ENCODE peak calls at places on chromosome 3, in six cellular contexts. J is transverse colon; R is H9; W is left lung; V is CD8-positive, alpha-beta T cell; A is colonic mucosa. S is an unnamed sample. For H3K27me3 and H3K9me3, the result is how much of the 10 kb centered on the place peaks cover.

GRCh38 chr3:188950832-188951489 is 220.8 kb upstream of the TPRG1 start:
- DNase-seq in A (peak), V (no peak), R (no peak), W (peak), J (peak), S (no peak)

GRCh38 chr3:32403663-32404062 is 12.0 kb downstream of the CMTM7 start:
- DNase-seq in R (no peak), W (no peak), V (no peak), A (no peak), J (no peak), S (no peak)

GRCh38 chr3:71074416-71074815 is 509.1 kb downstream of the FOXP1 start:
- DNase-seq in J (no peak), V (no peak), A (no peak), R (no peak), W (no peak), S (no peak)

GRCh38 chr3:112134335-112135124 is 1.5 kb upstream of the GCSAM start:
- DNase-seq in A (no peak), W (no peak), J (no peak), V (no peak), R (no peak), S (no peak)

GRCh38 chr3:159928071-159928491 is 60.6 kb upstream of the IL12A start:
- DNase-seq in V (no peak), R (no peak), J (no peak), A (no peak), W (no peak), S (no peak)

GRCh38 chr3:169367016-169367415 is 296.5 kb downstream of the MECOM start:
- DNase-seq in A (no peak), R (no peak), J (no peak), V (no peak), W (no peak), S (no peak)

GRCh38 chr3:150744041-150745026 is 18.6 kb downstream of the SIAH2 start:
- DNase-seq in V (no peak), W (no peak), J (no peak), R (no peak), A (no peak), S (no peak)

GRCh38 chr3:30913176-30913575 is 18.7 kb upstream of the GADL1 start:
- DNase-seq in W (no peak), A (no peak), J (no peak), V (no peak), R (no peak), S (no peak)

GRCh38 chr3:190381356-190381940 is 6.5 kb upstream of the CLDN16 start:
- DNase-seq in W (no peak), A (no peak), V (no peak), J (no peak), R (no peak), S (no peak)

GRCh38 chr3:131036200-131036816 is 9.6 kb downstream of the NEK11 start:
- DNase-seq in R (no peak), W (no peak), A (no peak), V (no peak), J (no peak), S (no peak)

GRCh38 chr3:185486371-185486770 is 12.5 kb downstream of the TMEM41A start:
- DNase-seq in R (no peak), V (no peak), J (no peak), W (no peak), A (no peak), S (no peak)

GRCh38 chr3:178289544-178290160 is 246.6 kb upstream of the KCNMB2 start:
- DNase-seq in W (no peak), V (no peak), R (no peak), A (no peak), J (no peak), S (no peak)

GRCh38 chr3:48215466-48215865 is 7.8 kb upstream of the CAMP start:
- DNase-seq in A (peak), W (peak), J (peak), R (no peak), V (no peak), S (no peak)

GRCh38 chr3:134020135-134020680 is 9.5 kb downstream of the SLCO2A1 start:
- DNase-seq in J (no peak), W (no peak), A (peak), V (no peak), R (no peak), S (no peak)

GRCh38 chr3:124584552-124585391 is 145.5 kb upstream of the UMPS start:
- DNase-seq in A (peak), J (peak), W (peak), R (peak), V (peak), S (peak)

GRCh38 chr3:95923496-95924210 is 890.7 kb upstream of the EPHA6 start:
- DNase-seq in R (no peak), J (no peak), W (no peak), A (peak), V (no peak), S (no peak)

GRCh38 chr3:177438596-177439220 is 241.4 kb upstream of the TBL1XR1 start:
- DNase-seq in A (no peak), R (no peak), V (no peak), W (no peak), J (no peak), S (no peak)

GRCh38 chr3:194487289-194488006 is 646 bp upstream of the ATP13A3 start:
- DNase-seq in A (peak), W (peak), R (peak), J (peak), V (peak), S (peak)

GRCh38 chr3:197736010-197736490 is 654 bp downstream of the RUBCN start:
- DNase-seq in R (peak), W (no peak), V (peak), A (peak), J (peak), S (peak)

GRCh38 chr3:10173926-10174435 is 9.3 kb downstream of the IRAK2 start:
- DNase-seq in W (peak), V (no peak), R (no peak), J (peak), A (no peak), S (no peak)
- H3K27ac ChIP-seq in W (peak), V (no peak), R (no peak), J (peak), A (peak), S (no peak)

DNA sequence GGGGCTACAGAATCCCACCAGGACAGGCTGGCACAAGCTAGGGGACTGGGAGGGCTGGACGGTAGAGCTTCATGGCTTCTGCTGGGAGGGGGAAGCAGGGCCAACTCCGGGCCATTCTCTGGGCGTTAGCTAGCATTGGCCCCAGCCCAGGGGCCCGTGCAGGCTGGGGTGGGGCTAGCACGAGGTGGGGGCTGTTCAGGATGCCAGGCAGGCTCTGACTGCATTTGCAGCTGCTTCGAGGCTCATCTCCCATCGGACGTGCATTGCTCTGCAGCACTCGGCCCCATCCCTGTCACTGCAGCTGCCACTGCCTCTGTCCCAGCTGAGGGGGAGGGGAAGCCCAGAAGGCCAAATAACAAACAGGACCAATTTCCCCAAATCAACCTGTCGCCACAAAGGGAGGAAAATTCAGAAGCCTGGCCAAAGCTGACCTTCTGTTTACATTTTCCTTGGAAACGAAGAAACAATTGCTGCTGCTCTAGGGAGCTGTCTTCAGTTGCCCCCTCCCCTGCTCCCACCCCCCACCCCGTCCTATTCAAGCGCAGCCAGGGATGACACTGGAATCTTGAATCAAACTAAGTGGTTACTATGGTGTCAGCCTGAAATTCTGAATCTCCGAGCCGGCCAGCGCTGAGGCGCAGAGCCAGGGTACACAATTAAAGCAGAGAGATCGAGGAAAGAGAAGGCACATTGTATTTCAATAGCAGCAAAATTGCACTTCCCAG is 138.8 kb upstream of the PRR20G start:
- DNase-seq in J (no peak), V (no peak), W (no peak), R (peak), A (no peak), S (peak)
- H3K27me3 ChIP-seq in J (under half), V (under half), W (half or more), R (under half), A (under half), S (under half)

DNA sequence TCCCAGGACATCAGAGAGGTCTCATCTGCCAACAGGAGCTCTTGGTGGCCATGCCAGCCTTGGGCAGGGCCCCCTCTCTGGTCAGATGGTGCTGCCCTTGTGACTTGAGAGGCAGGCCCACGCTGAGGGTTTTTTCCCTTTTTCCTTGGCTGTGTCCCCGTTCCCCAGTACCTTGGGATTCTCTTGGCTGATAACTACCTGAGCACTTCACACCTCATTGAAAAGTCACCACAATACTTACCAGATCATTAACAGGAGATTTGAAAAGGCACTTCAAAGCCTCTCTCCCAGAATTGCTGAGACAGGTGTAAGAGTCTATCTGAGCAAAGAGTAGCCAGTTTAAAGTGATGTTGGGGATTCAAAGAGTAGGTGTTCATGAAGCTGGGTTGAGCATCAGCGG is 15.1 kb upstream of the TMEM158 start:
- DNase-seq in R (no peak), J (no peak), A (no peak), W (no peak), V (no peak), S (no peak)
- H3K9me3 ChIP-seq in R (under half), J (under half), A (under half), W (under half), V (under half), S (under half)

GRCh38 chr3:161405836-161406235 is 34.5 kb upstream of the SPTSSB start:
- DNase-seq in W (no peak), A (no peak), J (no peak), V (no peak), R (no peak), S (no peak)

GRCh38 chr3:161409858-161410257 is 38.5 kb upstream of the SPTSSB start:
- DNase-seq in R (no peak), W (no peak), V (no peak), A (no peak), J (no peak), S (no peak)

GRCh38 chr3:161409069-161409468 is 37.8 kb upstream of the SPTSSB start:
- DNase-seq in A (peak), J (no peak), R (no peak), W (no peak), V (no peak), S (peak)

GRCh38 chr3:161405087-161405486 is 33.8 kb upstream of the SPTSSB start:
- DNase-seq in A (no peak), J (no peak), V (no peak), R (no peak), W (no peak), S (no peak)

GRCh38 chr3:161406594-161407555 is 35.6 kb upstream of the SPTSSB start:
- DNase-seq in A (no peak), W (no peak), V (no peak), R (no peak), J (no peak), S (no peak)
- H3K27ac ChIP-seq in A (no peak), W (no peak), V (no peak), R (no peak), J (no peak), S (no peak)

DNA sequence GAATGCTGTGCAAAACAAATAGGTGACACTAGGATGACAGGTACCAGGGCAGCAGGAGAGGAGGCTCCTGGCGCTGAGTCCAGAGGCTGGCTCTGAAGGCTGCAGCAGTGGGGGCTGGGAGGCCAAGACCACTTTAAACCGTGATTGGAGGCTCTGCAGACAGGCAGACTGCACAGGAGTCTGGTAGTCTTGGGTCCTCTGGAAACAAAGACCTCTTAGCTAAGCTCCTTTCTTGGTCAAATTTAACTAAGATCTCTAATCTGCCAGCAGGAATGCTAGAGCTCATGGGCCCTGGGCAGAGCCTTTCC is 4.4 kb upstream of the MUSTN1 start:
- DNase-seq in J (no peak), V (no peak), R (no peak), W (no peak), A (no peak), S (no peak)
- H3K27me3 ChIP-seq in J (under half), V (under half), R (under half), W (under half), A (under half), S (under half)